ENCODE peak calls at places on chromosomes 12 and 14, in four cellular contexts. One of them, this sample, is unnamed.

GRCh38 chr12:125889742-125890141 is 824.5 kb downstream of the AACS start:
- DNase-seq in CD8-positive, alpha-beta memory T cell: no peak
- DNase-seq in heart left ventricle: no peak
- DNase-seq in activated T-cell treated with anti-CD3 and anti-CD28 coated beads, Interleukin-2, amount 50 U/mL, for 4 hours: no peak
- DNase-seq in this sample: no peak

GRCh38 chr12:39427360-39427808 is 15.5 kb downstream of the KIF21A start:
- DNase-seq in CD8-positive, alpha-beta memory T cell: no peak
- DNase-seq in heart left ventricle: no peak
- DNase-seq in activated T-cell treated with anti-CD3 and anti-CD28 coated beads, Interleukin-2, amount 50 U/mL, for 4 hours: no peak
- DNase-seq in this sample: no peak

GRCh38 chr14:50001999-50002925 is 109.4 kb downstream of the ARF6 start:
- DNase-seq in CD8-positive, alpha-beta memory T cell: peak; percentile 61
- DNase-seq in heart left ventricle: no peak
- DNase-seq in activated T-cell treated with anti-CD3 and anti-CD28 coated beads, Interleukin-2, amount 50 U/mL, for 4 hours: peak; percentile 56
- DNase-seq in this sample: no peak

GRCh38 chr12:110718222-110718908 is 24.3 kb downstream of the PPP1CC start:
- DNase-seq in CD8-positive, alpha-beta memory T cell: no peak
- DNase-seq in heart left ventricle: no peak
- DNase-seq in activated T-cell treated with anti-CD3 and anti-CD28 coated beads, Interleukin-2, amount 50 U/mL, for 4 hours: no peak
- DNase-seq in this sample: no peak

GRCh38 chr12:106296179-106296877 is 6.2 kb upstream of the TCP11L2 start:
- DNase-seq in activated T-cell treated with anti-CD3 and anti-CD28 coated beads, Interleukin-2, amount 50 U/mL, for 4 hours: no peak
- DNase-seq in CD8-positive, alpha-beta memory T cell: no peak
- DNase-seq in heart left ventricle: no peak
- DNase-seq in this sample: no peak

GRCh38 chr12:109246221-109246620 is 62.9 kb downstream of the FOXN4 start:
- DNase-seq in CD8-positive, alpha-beta memory T cell: no peak
- DNase-seq in heart left ventricle: no peak
- DNase-seq in activated T-cell treated with anti-CD3 and anti-CD28 coated beads, Interleukin-2, amount 50 U/mL, for 4 hours: no peak
- DNase-seq in this sample: no peak

GRCh38 chr12:86331457-86331856 is 75.3 kb upstream of the MGAT4C start:
- DNase-seq in heart left ventricle: no peak
- DNase-seq in CD8-positive, alpha-beta memory T cell: no peak
- DNase-seq in activated T-cell treated with anti-CD3 and anti-CD28 coated beads, Interleukin-2, amount 50 U/mL, for 4 hours: no peak
- DNase-seq in this sample: no peak

GRCh38 chr12:4858385-4858784 is 51.3 kb upstream of the KCNA1 start:
- DNase-seq in activated T-cell treated with anti-CD3 and anti-CD28 coated beads, Interleukin-2, amount 50 U/mL, for 4 hours: no peak
- DNase-seq in CD8-positive, alpha-beta memory T cell: no peak
- DNase-seq in heart left ventricle: peak; percentile 20
- DNase-seq in this sample: no peak

GRCh38 chr14:91113829-91114078 is at the start of gene DGLUCY:
- DNase-seq in activated T-cell treated with anti-CD3 and anti-CD28 coated beads, Interleukin-2, amount 50 U/mL, for 4 hours: peak; percentile 45
- DNase-seq in CD8-positive, alpha-beta memory T cell: no peak
- DNase-seq in heart left ventricle: peak; percentile 87
- DNase-seq in this sample: no peak

GRCh38 chr12:25830456-25830855 is 128.0 kb upstream of the RASSF8 start:
- DNase-seq in heart left ventricle: no peak
- DNase-seq in activated T-cell treated with anti-CD3 and anti-CD28 coated beads, Interleukin-2, amount 50 U/mL, for 4 hours: no peak
- DNase-seq in CD8-positive, alpha-beta memory T cell: no peak
- DNase-seq in this sample: no peak

GRCh38 chr12:131615316-131616053 is 95.4 kb upstream of the SFSWAP start:
- DNase-seq in activated T-cell treated with anti-CD3 and anti-CD28 coated beads, Interleukin-2, amount 50 U/mL, for 4 hours: no peak
- DNase-seq in heart left ventricle: no peak
- DNase-seq in CD8-positive, alpha-beta memory T cell: no peak
- DNase-seq in this sample: no peak

GRCh38 chr12:130160711-130161231 is 1.5 kb upstream of the FZD10 start:
- DNase-seq in heart left ventricle: no peak
- DNase-seq in CD8-positive, alpha-beta memory T cell: no peak
- DNase-seq in activated T-cell treated with anti-CD3 and anti-CD28 coated beads, Interleukin-2, amount 50 U/mL, for 4 hours: no peak
- DNase-seq in this sample: no peak